ENCODE peak calls at places on chromosomes 12 and 14, in six cellular contexts. R is heart left ventricle; A is activated CD4-positive, alpha-beta T cell treated with anti-CD3 and anti-CD28 coated beads, Interleukin-2, amount 50 U/mL, for 1 hour; F is progenitor cell of endocrine pancreas; W is stimulated activated CD4-positive, alpha-beta T cell treated with anti-CD3 and anti-CD28 coated beads, TNF-alpha, amount 100 ng/mL, for 4 hours; X is endothelial cell. V is an unnamed sample.

GRCh38 chr14:78764240-78764639 is 594.1 kb downstream of the NRXN3 start:
- DNase-seq in R (no peak), A (no peak), F (no peak), W (no peak), X (no peak), V (no peak)

GRCh38 chr14:92646952-92647461 is 101.4 kb downstream of the LGMN start:
- DNase-seq in R (no peak), A (no peak), F (no peak), W (no peak), X (no peak), V (no peak)

GRCh38 chr12:57835366-57836288 is 10.9 kb downstream of the CTDSP2 start:
- DNase-seq in R (no peak), A (no peak), F (no peak), W (no peak), X (no peak), V (peak)

GRCh38 chr14:94056579-94057308 is 24.3 kb downstream of the DDX24 start:
- DNase-seq in R (no peak), A (no peak), F (no peak), W (no peak), X (no peak), V (no peak)

GRCh38 chr12:45543887-45544286 is 185.6 kb upstream of the ARID2 start:
- DNase-seq in R (peak), A (peak), F (peak), W (peak), X (peak), V (peak)

GRCh38 chr12:131990066-131990979 is 40.6 kb downstream of the EP400 start:
- DNase-seq in R (no peak), A (no peak), F (no peak), W (no peak), X (no peak), V (peak)

GRCh38 chr14:95609398-95609990 is 74.6 kb downstream of the GLRX5 start:
- DNase-seq in R (no peak), A (no peak), F (peak), W (no peak), X (peak), V (peak)

GRCh38 chr12:57836442-57837375 is 9.8 kb downstream of the CTDSP2 start:
- DNase-seq in R (peak), A (no peak), F (no peak), W (no peak), X (peak), V (peak)

GRCh38 chr14:22039938-22040780 is 366.5 kb upstream of the OR4E1 start:
- DNase-seq in R (no peak), A (peak), F (no peak), W (no peak), X (peak), V (no peak)